ENCODE peak calls at places on chromosomes 13 and 19, in seven cellular contexts. Z is RWPE1; G is activated naive CD8-positive, alpha-beta T cell treated with anti-CD3 and anti-CD28 coated beads for 36 hours; L is T1000; H is neural crest cell; Q is tibial nerve; B is left colon. K is an unnamed sample.

GRCh38 chr19:18800636-18801035 is 9.5 kb upstream of the COMP start:
- DNase-seq in Z (no peak), G (no peak), L (no peak), H (no peak), Q (no peak), B (no peak), K (no peak)

GRCh38 chr19:18418034-18418724 is 1.0 kb upstream of the SSBP4 start:
- DNase-seq in Z (no peak), G (no peak), L (no peak), H (no peak), Q (no peak), B (peak), K (no peak)

GRCh38 chr19:9183000-9183399 is 4.2 kb downstream of the OR7D2 start:
- DNase-seq in Z (no peak), G (no peak), L (no peak), H (no peak), Q (no peak), B (no peak), K (no peak)

GRCh38 chr19:1920644-1921043 is 15.4 kb downstream of the ADAT3 start:
- DNase-seq in Z (no peak), G (no peak), L (no peak), H (no peak), Q (no peak), B (no peak), K (no peak)

GRCh38 chr19:45200614-45201013 is 22.0 kb downstream of the BLOC1S3 start:
- DNase-seq in Z (no peak), G (no peak), L (no peak), H (peak), Q (no peak), B (no peak), K (no peak)

GRCh38 chr19:56111601-56112312 is 9.3 kb downstream of the ZNF787 start:
- DNase-seq in Z (peak), G (peak), L (no peak), H (no peak), Q (no peak), B (peak), K (peak)

GRCh38 chr13:27918041-27918917 is 1.5 kb upstream of the PDX1 start:
- DNase-seq in Z (no peak), G (no peak), L (no peak), H (no peak), Q (no peak), B (no peak), K (no peak)

GRCh38 chr19:21593008-21593427 is 87.6 kb downstream of the ZNF429 start:
- DNase-seq in Z (no peak), G (no peak), L (no peak), H (no peak), Q (no peak), B (no peak), K (no peak)

GRCh38 chr19:11092181-11092538 is 2.9 kb downstream of the LDLR start:
- DNase-seq in Z (no peak), G (no peak), L (peak), H (no peak), Q (no peak), B (no peak), K (no peak)

K was measured in GM12864.